ENCODE peak calls at places on chromosomes 7 and 10, in six cellular contexts. Q is PC-3, J is GM23248, U is PC-9, O is MM.1S, P is HCT116. Y is an unnamed sample.

GRCh38 chr10:11003739-11004515 is 13.7 kb upstream of the CELF2 start:
- DNase-seq in P (no peak), U (no peak), Q (no peak), O (no peak), J (peak; percentile 68), Y (no peak)

GRCh38 chr7:141231018-141231792 is 157.3 kb downstream of the TMEM178B start:
- DNase-seq in Q (peak; percentile 50), U (peak; percentile 12), P (peak; percentile 21), J (peak; percentile 10), O (peak; percentile 57), Y (peak; percentile 63)

GRCh38 chr10:113704637-113705343 is 25.1 kb downstream of the CASP7 start:
- DNase-seq in U (no peak), O (peak; percentile 39), P (peak; percentile 38), Q (peak; percentile 51), J (peak; percentile 67), Y (peak; percentile 60)

GRCh38 chr10:129913021-129913695 is 50.9 kb downstream of the EBF3 start:
- DNase-seq in J (no peak), O (no peak), P (no peak), Q (no peak), U (no peak), Y (no peak)

GRCh38 chr7:87456247-87456646 is 19.2 kb downstream of the ABCB4 start:
- DNase-seq in P (no peak), U (no peak), J (no peak), Q (no peak), O (no peak), Y (no peak)

GRCh38 chr10:822661-823367 is 108.7 kb downstream of the LARP4B start:
- DNase-seq in O (no peak), J (no peak), Q (no peak), P (no peak), U (no peak), Y (no peak)

GRCh38 chr10:78685466-78686163 is 383.2 kb upstream of the ZMIZ1 start:
- DNase-seq in Q (peak; percentile 70), J (peak; percentile 79), O (no peak), P (no peak), U (no peak), Y (no peak)

GRCh38 chr7:105822806-105823205 is 53.6 kb downstream of the ATXN7L1 start:
- DNase-seq in P (no peak), J (no peak), O (no peak), U (no peak), Q (no peak), Y (no peak)

GRCh38 chr7:73766556-73767229 is 3.4 kb downstream of the CLDN3 start:
- DNase-seq in U (no peak), P (no peak), O (peak; percentile 80), Q (no peak), J (no peak), Y (no peak)

GRCh38 chr7:123867220-123867619 is 22.3 kb downstream of the HYAL4 start:
- DNase-seq in P (no peak), O (peak; percentile 37), U (no peak), Q (no peak), J (peak; percentile 21), Y (no peak)

GRCh38 chr7:49089717-49090116 is 165.4 kb downstream of the CDC14C start:
- DNase-seq in J (no peak), Q (no peak), U (no peak), P (no peak), O (no peak), Y (no peak)

GRCh38 chr10:74432841-74433594 is 282.0 kb downstream of the ADK start:
- DNase-seq in Q (peak; percentile 70), J (peak; percentile 80), P (no peak), O (no peak), U (no peak), Y (peak; percentile 18)

GRCh38 chr7:12314199-12314598 is 89.5 kb downstream of the VWDE start:
- DNase-seq in U (no peak), P (no peak), Q (no peak), O (no peak), J (no peak), Y (no peak)

GRCh38 chr10:110513949-110514348 is 16.2 kb downstream of the DUSP5 start:
- DNase-seq in Q (no peak), U (no peak), P (no peak), O (no peak), J (no peak), Y (no peak)

GRCh38 chr7:33968591-33968990 is 63.3 kb downstream of the BMPER start:
- DNase-seq in U (no peak), Q (no peak), P (no peak), J (no peak), O (no peak), Y (no peak)

GRCh38 chr10:68550747-68551411 is 9.3 kb upstream of the TET1 start:
- DNase-seq in J (peak; percentile 88), P (peak; percentile 81), O (peak; percentile 76), U (peak; percentile 49), Q (peak; percentile 90), Y (peak; percentile 76)

GRCh38 chr10:794382-794956 is 105.0 kb upstream of the DIP2C start:
- DNase-seq in U (no peak), O (no peak), Q (peak; percentile 25), J (peak; percentile 51), P (no peak), Y (no peak)

GRCh38 chr7:1966631-1967200 is 266.0 kb downstream of the MAD1L1 start:
- DNase-seq in U (no peak), P (no peak), J (no peak), Q (no peak), O (no peak), Y (no peak)

GRCh38 chr10:57628592-57629284 is 639.0 kb downstream of the IPMK start:
- DNase-seq in P (no peak), O (no peak), U (no peak), Q (no peak), J (no peak), Y (peak; percentile 57)

GRCh38 chr10:93947055-93947454 is 46.7 kb upstream of the PLCE1 start:
- DNase-seq in O (no peak), J (peak; percentile 6), P (no peak), Q (peak; percentile 16), U (peak; percentile 45), Y (peak; percentile 8)

GRCh38 chr10:32139223-32140073 is 83.2 kb upstream of the KIF5B start:
- DNase-seq in O (no peak), P (peak; percentile 89), Q (peak; percentile 92), U (peak; percentile 86), J (peak; percentile 98), Y (peak; percentile 79)

GRCh38 chr10:131770946-131771633 is 129.7 kb upstream of the PPP2R2D start:
- DNase-seq in O (no peak), Q (no peak), J (no peak), U (no peak), P (no peak), Y (no peak)

GRCh38 chr10:131769691-131770090 is 131.1 kb upstream of the PPP2R2D start:
- DNase-seq in Q (no peak), P (no peak), U (no peak), J (no peak), O (no peak), Y (no peak)

GRCh38 chr10:131764929-131765328 is 135.9 kb upstream of the PPP2R2D start:
- DNase-seq in J (no peak), O (no peak), P (no peak), Q (no peak), U (no peak), Y (no peak)

GRCh38 chr10:131766096-131766495 is 134.7 kb upstream of the PPP2R2D start:
- DNase-seq in U (no peak), O (no peak), P (no peak), Q (no peak), J (no peak), Y (no peak)

DNA sequence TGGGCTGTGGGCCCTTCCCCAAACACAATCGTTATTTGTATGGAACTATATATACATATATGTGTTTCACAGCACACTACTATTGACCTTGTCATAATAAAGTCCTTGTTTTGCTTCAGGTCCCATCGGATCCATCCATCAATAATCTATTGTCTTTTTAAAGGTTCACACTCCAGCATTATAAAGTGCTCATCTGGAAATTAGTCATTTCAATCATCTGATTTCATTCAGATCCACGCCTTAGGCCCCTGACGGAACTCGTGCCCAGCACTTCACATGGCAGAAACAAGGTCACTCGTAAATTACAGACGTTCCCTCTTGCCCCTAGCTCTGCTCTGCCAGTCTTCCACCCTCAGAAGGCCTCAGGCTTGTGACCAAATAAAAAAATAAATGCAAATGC is 133.1 kb upstream of the PPP2R2D start:
- DNase-seq in Q (no peak), P (no peak), J (no peak), U (no peak), O (no peak), Y (no peak)
- H3K9me3 ChIP-seq in Q (no peaks in the 10 kb centered on the region), P (no peaks in the 10 kb centered on the region), J (no peaks in the 10 kb centered on the region), U (no peaks in the 10 kb centered on the region), O (no peaks in the 10 kb centered on the region), Y (no peaks in the 10 kb centered on the region)

GRCh38 chr7:151876112-151876898 is 610 bp downstream of the PRKAG2 start:
- DNase-seq in U (peak; percentile 61), Q (peak; percentile 24), P (no peak), J (peak; percentile 40), O (no peak), Y (peak; percentile 56)

GRCh38 chr7:151880688-151881087 is 3.8 kb upstream of the PRKAG2 start:
- DNase-seq in J (no peak), P (no peak), O (no peak), Q (no peak), U (no peak), Y (no peak)

GRCh38 chr7:151877911-151878835 is 1.3 kb upstream of the PRKAG2 start:
- DNase-seq in P (no peak), Q (no peak), O (no peak), U (no peak), J (no peak), Y (no peak)

GRCh38 chr7:151875862-151876111 is 1.1 kb downstream of the PRKAG2 start:
- DNase-seq in O (no peak), Q (no peak), P (no peak), U (no peak), J (no peak), Y (peak; percentile 88)

GRCh38 chr7:151876899-151877777 is at the start of gene PRKAG2:
- DNase-seq in Q (peak; percentile 35), P (no peak), U (peak; percentile 52), J (peak; percentile 49), O (peak; percentile 57), Y (peak; percentile 73)
- TF ChIP-seq EZH2 in Q (no peak), P (no peak), U (no peak), J (no peak), O (no peak), Y (peak; percentile 33)

GRCh38 chr7:131897790-131898165 is 341.4 kb upstream of the PODXL start:
- DNase-seq in U (no peak), O (no peak), P (no peak), J (no peak), Q (no peak), Y (no peak)
- H3K9me2 ChIP-seq in U (no peaks in the 10 kb centered on the region), O (no peaks in the 10 kb centered on the region), P (no peaks in the 10 kb centered on the region), J (no peaks in the 10 kb centered on the region), Q (no peaks in the 10 kb centered on the region), Y (no peaks in the 10 kb centered on the region)

DNA sequence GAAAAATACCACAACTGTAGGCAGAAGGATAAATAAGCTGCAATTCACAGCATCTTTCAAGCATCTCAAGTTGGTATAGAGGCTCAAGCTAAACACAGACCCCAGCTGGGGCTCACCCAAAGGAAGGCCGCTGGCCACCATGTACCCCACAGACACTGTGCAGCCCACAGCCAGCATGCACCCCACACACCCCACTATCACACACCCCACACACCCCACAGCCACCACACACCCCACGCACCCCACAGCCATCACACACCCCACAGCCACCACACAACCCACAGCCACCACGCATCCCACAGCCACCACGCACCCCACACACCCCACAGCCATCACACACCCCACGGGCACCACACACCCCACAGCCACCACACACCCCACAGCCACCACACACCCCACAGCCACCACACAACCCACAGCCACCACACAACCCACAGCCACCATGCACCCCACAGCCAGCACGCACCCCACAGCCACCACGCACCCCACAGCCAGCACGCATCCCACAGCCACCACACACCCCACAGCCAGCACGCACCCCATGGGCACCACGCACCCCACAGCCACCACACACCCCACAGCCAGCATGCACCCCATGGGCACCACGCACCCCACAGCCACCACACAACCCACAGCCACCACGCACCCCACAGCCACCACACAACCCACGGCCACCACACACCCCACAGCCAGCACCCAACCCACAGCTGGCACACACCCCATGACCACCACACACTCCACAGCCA is 214.7 kb downstream of the DNAJB6 start:
- DNase-seq in J (no peak), Q (no peak), U (no peak), P (no peak), O (no peak), Y (no peak)
- H3K9me3 ChIP-seq in J (no peaks in the 10 kb centered on the region), Q (no peaks in the 10 kb centered on the region), U (peaks cover 3% of the 10 kb centered on the region), P (no peaks in the 10 kb centered on the region), O (no peaks in the 10 kb centered on the region), Y (no peaks in the 10 kb centered on the region)